ENCODE peak calls at places on chromosomes 2 and 18, in nine cellular contexts. I is epithelial cell of esophagus, R is adrenal gland, B is neural crest cell, M is activated B cell treated with CpG ODN at 0.5 μM for 24 hours, H is thoracic aorta, J is endothelial cell, S is GM20000, P is heart left ventricle. W is an unnamed sample.

GRCh38 chr18:3283908-3284307 is 22.0 kb downstream of the MYL12B start:
- DNase-seq in I (no peak), R (no peak), B (no peak), M (no peak), H (no peak), J (no peak), S (no peak), P (no peak), W (no peak)

GRCh38 chr2:193743089-193743488 is 1548.4 kb upstream of the TMEFF2 start:
- DNase-seq in I (no peak), R (no peak), B (no peak), M (no peak), H (no peak), J (no peak), S (no peak), P (no peak), W (no peak)

GRCh38 chr2:66872056-66872821 is 437.3 kb downstream of the MEIS1 start:
- DNase-seq in I (peak), R (no peak), B (no peak), M (no peak), H (no peak), J (no peak), S (no peak), P (no peak), W (no peak)

GRCh38 chr2:71807969-71808451 is 339.7 kb downstream of the CYP26B1 start:
- DNase-seq in I (no peak), R (peak), B (no peak), M (no peak), H (no peak), J (no peak), S (no peak), P (peak), W (no peak)

GRCh38 chr2:128372621-128373341 is 54.1 kb upstream of the HS6ST1 start:
- DNase-seq in I (no peak), R (no peak), B (no peak), M (no peak), H (no peak), J (no peak), S (no peak), P (no peak), W (peak)

GRCh38 chr18:3867768-3868445 is 417.9 kb downstream of the TGIF1 start:
- DNase-seq in I (no peak), R (no peak), B (no peak), M (no peak), H (no peak), J (no peak), S (no peak), P (no peak), W (no peak)

GRCh38 chr2:190718652-190719526 is 70.0 kb downstream of the NAB1 start:
- DNase-seq in I (peak), R (peak), B (no peak), M (no peak), H (peak), J (no peak), S (peak), P (peak), W (peak)

GRCh38 chr2:198374375-198375072 is 570.1 kb downstream of the PLCL1 start:
- DNase-seq in I (peak), R (peak), B (peak), M (no peak), H (no peak), J (peak), S (peak), P (no peak), W (peak)

GRCh38 chr2:81194581-81194980 is 890.0 kb upstream of the LRRTM1 start:
- DNase-seq in I (no peak), R (no peak), B (no peak), M (no peak), H (no peak), J (no peak), S (no peak), P (no peak), W (no peak)

GRCh38 chr2:144430722-144431163 is 89.2 kb downstream of the ZEB2 start:
- DNase-seq in I (no peak), R (peak), B (no peak), M (no peak), H (no peak), J (no peak), S (peak), P (no peak), W (peak)

GRCh38 chr18:48825101-48825745 is 125.5 kb downstream of the SMAD7 start:
- DNase-seq in I (no peak), R (no peak), B (no peak), M (peak), H (no peak), J (no peak), S (no peak), P (no peak), W (no peak)

GRCh38 chr2:36044389-36044788 is 311.2 kb upstream of the CRIM1 start:
- DNase-seq in I (no peak), R (no peak), B (no peak), M (no peak), H (no peak), J (no peak), S (no peak), P (no peak), W (no peak)

GRCh38 chr18:27298215-27298804 is 113.2 kb upstream of the CHST9 start:
- DNase-seq in I (peak), R (no peak), B (no peak), M (no peak), H (no peak), J (no peak), S (no peak), P (no peak), W (no peak)

GRCh38 chr2:209938906-209939305 is 63.5 kb upstream of the RPE start:
- DNase-seq in I (peak), R (no peak), B (no peak), M (no peak), H (no peak), J (no peak), S (no peak), P (no peak), W (no peak)

GRCh38 chr18:79367480-79367879 is 28.2 kb upstream of the NFATC1 start:
- DNase-seq in I (no peak), R (no peak), B (no peak), M (no peak), H (no peak), J (no peak), S (no peak), P (no peak), W (no peak)

GRCh38 chr2:174760845-174761473 is 3.3 kb downstream of the CHRNA1 start:
- DNase-seq in I (no peak), R (no peak), B (no peak), M (no peak), H (no peak), J (no peak), S (no peak), P (no peak), W (no peak)

GRCh38 chr2:240498171-240498957 is 59.4 kb downstream of the ANKMY1 start:
- DNase-seq in I (no peak), R (no peak), B (no peak), M (no peak), H (no peak), J (no peak), S (no peak), P (no peak), W (no peak)

GRCh38 chr2:172404824-172405223 is 22.6 kb upstream of the ITGA6 start:
- DNase-seq in I (peak), R (no peak), B (no peak), M (no peak), H (no peak), J (no peak), S (no peak), P (no peak), W (no peak)

GRCh38 chr2:217451634-217452033 is 551.2 kb downstream of the TNS1 start:
- DNase-seq in I (no peak), R (peak), B (no peak), M (no peak), H (no peak), J (no peak), S (no peak), P (no peak), W (peak)

GRCh38 chr2:150469706-150470105 is 17.8 kb downstream of the RND3 start:
- DNase-seq in I (no peak), R (no peak), B (no peak), M (no peak), H (no peak), J (no peak), S (no peak), P (no peak), W (no peak)

GRCh38 chr2:186995092-186995491 is 146.1 kb upstream of the ZSWIM2 start:
- DNase-seq in I (peak), R (no peak), B (no peak), M (no peak), H (no peak), J (no peak), S (no peak), P (no peak), W (no peak)

GRCh38 chr2:122055541-122055940 is 300.1 kb downstream of the TSN start:
- DNase-seq in I (no peak), R (no peak), B (no peak), M (no peak), H (no peak), J (no peak), S (no peak), P (no peak), W (no peak)

GRCh38 chr2:162734866-162735265 is 103.7 kb downstream of the KCNH7 start:
- DNase-seq in I (peak), R (no peak), B (no peak), M (no peak), H (no peak), J (no peak), S (no peak), P (no peak), W (no peak)

GRCh38 chr2:40975175-40975574 is 523.3 kb upstream of the SLC8A1 start:
- DNase-seq in I (no peak), R (no peak), B (no peak), M (no peak), H (no peak), J (no peak), S (no peak), P (no peak), W (no peak)

GRCh38 chr2:217834057-217834620 is 168.7 kb downstream of the TNS1 start:
- DNase-seq in I (no peak), R (no peak), B (no peak), M (no peak), H (no peak), J (no peak), S (no peak), P (no peak), W (no peak)

GRCh38 chr2:173652731-173653426 is 298.2 kb downstream of the CDCA7 start:
- DNase-seq in I (peak), R (peak), B (no peak), M (no peak), H (no peak), J (no peak), S (no peak), P (no peak), W (no peak)

GRCh38 chr2:26911911-26912861 is 58.3 kb upstream of the MAPRE3 start:
- DNase-seq in I (peak), R (no peak), B (peak), M (no peak), H (no peak), J (no peak), S (no peak), P (no peak), W (no peak)

GRCh38 chr2:32289165-32290054 is 11.7 kb downstream of the YIPF4 start:
- DNase-seq in I (peak), R (no peak), B (no peak), M (no peak), H (no peak), J (no peak), S (no peak), P (no peak), W (no peak)

GRCh38 chr2:237411683-237412349 is 2.1 kb downstream of the COL6A3 start:
- DNase-seq in I (no peak), R (no peak), B (no peak), M (no peak), H (no peak), J (no peak), S (no peak), P (no peak), W (no peak)

GRCh38 chr2:213627054-213627710 is 342.9 kb downstream of the SPAG16 start:
- DNase-seq in I (no peak), R (no peak), B (no peak), M (no peak), H (no peak), J (no peak), S (peak), P (no peak), W (no peak)

GRCh38 chr2:175929850-175930249 is 72.2 kb downstream of the LNPK start:
- DNase-seq in I (peak), R (no peak), B (no peak), M (no peak), H (no peak), J (no peak), S (no peak), P (no peak), W (no peak)
- TF ChIP-seq CTCF in I (no peak), R (no peak), B (no peak), M (no peak), H (no peak), J (no peak), S (no peak), P (no peak), W (no peak)

GRCh38 chr18:49894827-49895226 is 81.5 kb upstream of the ACAA2 start:
- DNase-seq in I (no peak), R (no peak), B (no peak), M (no peak), H (no peak), J (no peak), S (no peak), P (no peak), W (no peak)
- TF ChIP-seq CTCF in I (no peak), R (no peak), B (no peak), M (no peak), H (no peak), J (no peak), S (no peak), P (no peak), W (no peak)

GRCh38 chr18:52869349-52869923 is 529.4 kb downstream of the DCC start:
- DNase-seq in I (no peak), R (no peak), B (no peak), M (no peak), H (no peak), J (no peak), S (no peak), P (no peak), W (no peak)
- TF ChIP-seq CTCF in I (no peak), R (no peak), B (no peak), M (no peak), H (no peak), J (no peak), S (no peak), P (no peak), W (no peak)

GRCh38 chr2:3426615-3427014 is 47.1 kb downstream of the TRAPPC12 start:
- DNase-seq in I (no peak), R (no peak), B (no peak), M (no peak), H (no peak), J (no peak), S (no peak), P (no peak), W (no peak)

GRCh38 chr2:3422161-3422767 is 42.8 kb downstream of the TRAPPC12 start:
- DNase-seq in I (no peak), R (no peak), B (no peak), M (no peak), H (no peak), J (no peak), S (peak), P (no peak), W (no peak)

GRCh38 chr2:3423492-3424170 is 44.1 kb downstream of the TRAPPC12 start:
- DNase-seq in I (peak), R (peak), B (peak), M (peak), H (peak), J (peak), S (peak), P (peak), W (peak)

GRCh38 chr2:3421541-3421940 is 42.0 kb downstream of the TRAPPC12 start:
- DNase-seq in I (no peak), R (no peak), B (no peak), M (no peak), H (no peak), J (no peak), S (no peak), P (no peak), W (no peak)

DNA sequence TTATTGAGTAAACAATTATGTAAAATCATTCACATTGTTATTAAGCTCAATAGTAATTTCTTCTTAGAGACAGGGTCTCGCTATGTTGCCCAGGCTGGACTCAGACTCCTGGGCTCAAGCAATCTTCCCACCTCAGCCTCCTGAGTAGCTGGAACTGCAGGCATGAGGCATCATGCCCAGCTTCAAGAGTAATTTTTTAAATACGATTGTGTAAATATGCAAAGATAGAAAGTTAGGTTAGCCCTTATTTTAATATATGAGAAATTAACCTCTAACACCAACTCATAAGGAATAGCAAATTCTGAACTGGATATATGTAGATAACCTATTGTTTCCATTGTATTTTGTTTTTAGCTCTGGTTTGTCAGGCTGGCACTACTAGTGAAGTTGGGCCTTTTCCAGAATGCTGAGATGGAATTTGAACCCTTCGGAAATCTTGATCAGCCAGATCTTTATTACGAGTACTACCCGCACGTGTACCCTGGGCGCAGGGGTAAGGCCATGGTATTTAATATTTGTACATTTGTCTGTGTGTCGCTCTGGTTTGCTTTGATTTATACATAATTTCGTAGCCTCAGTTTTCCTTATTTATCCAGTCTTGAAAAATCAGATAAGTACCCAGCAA is 44.8 kb downstream of the TRAPPC12 start:
- DNase-seq in I (no peak), R (no peak), B (no peak), M (no peak), H (no peak), J (no peak), S (no peak), P (no peak), W (no peak)
- TF ChIP-seq CTCF in I (no peak), R (no peak), B (peak), M (no peak), H (no peak), J (peak), S (no peak), P (no peak), W (peak)

GRCh38 chr2:234747833-234748559 is 203.8 kb upstream of the SH3BP4 start:
- DNase-seq in I (no peak), R (no peak), B (no peak), M (no peak), H (no peak), J (no peak), S (no peak), P (no peak), W (no peak)

GRCh38 chr2:234754126-234754525 is 197.7 kb upstream of the SH3BP4 start:
- DNase-seq in I (peak), R (no peak), B (no peak), M (no peak), H (no peak), J (no peak), S (no peak), P (no peak), W (no peak)

GRCh38 chr2:234753701-234754100 is 198.1 kb upstream of the SH3BP4 start:
- DNase-seq in I (no peak), R (no peak), B (no peak), M (no peak), H (no peak), J (no peak), S (no peak), P (no peak), W (no peak)

GRCh38 chr2:234747032-234747431 is 204.8 kb upstream of the SH3BP4 start:
- DNase-seq in I (no peak), R (no peak), B (no peak), M (no peak), H (no peak), J (no peak), S (no peak), P (no peak), W (no peak)

DNA sequence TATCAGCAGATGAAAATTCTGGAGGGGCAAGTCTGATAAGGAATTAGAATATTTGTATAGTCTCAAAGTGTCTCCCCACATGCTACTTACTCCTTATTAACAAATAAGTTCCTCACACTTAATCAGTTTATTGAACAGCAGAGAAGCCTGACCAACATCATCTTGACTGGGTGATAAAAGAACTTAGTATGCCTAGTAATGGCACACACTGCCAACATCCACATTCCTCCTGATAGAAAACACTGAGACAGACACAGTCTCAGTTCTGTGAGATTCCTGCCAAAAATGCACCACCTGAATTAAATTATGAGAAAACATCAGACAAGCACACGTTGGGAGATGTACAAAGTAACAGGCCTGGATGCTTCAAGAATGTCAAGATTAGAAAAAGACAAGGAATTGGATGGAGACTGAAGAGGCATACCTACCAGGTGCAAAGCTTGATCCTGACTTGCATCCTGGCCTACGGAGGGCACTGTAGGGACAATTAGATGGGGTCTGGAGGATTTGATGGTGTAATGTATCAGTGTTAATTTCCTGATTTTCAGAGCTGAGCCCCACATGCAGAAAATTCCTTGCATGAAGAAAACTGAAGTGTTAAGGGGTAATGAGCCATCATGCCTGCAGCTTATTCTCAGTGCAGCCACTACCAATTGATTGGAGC is 200.4 kb upstream of the SH3BP4 start:
- DNase-seq in I (no peak), R (no peak), B (no peak), M (no peak), H (no peak), J (no peak), S (no peak), P (no peak), W (no peak)
- TF ChIP-seq CTCF in I (no peak), R (no peak), B (no peak), M (no peak), H (no peak), J (no peak), S (no peak), P (no peak), W (no peak)

GRCh38 chr2:231680284-231680991 is 27.9 kb upstream of the PTMA start:
- DNase-seq in I (peak), R (no peak), B (peak), M (no peak), H (no peak), J (peak), S (no peak), P (no peak), W (no peak)
- TF ChIP-seq CTCF in I (no peak), R (no peak), B (no peak), M (no peak), H (no peak), J (no peak), S (no peak), P (no peak), W (no peak)